ENCODE peak calls at places on chromosomes 13 and 19, in six cellular contexts. E is kidney epithelial cell; G is ELF-1; Q is foreskin keratinocyte; M is fibroblast of the conjunctiva; V is CD8-positive, alpha-beta memory T cell. D is an unnamed sample.

GRCh38 chr13:83215627-83216026 is 666.6 kb downstream of the SLITRK1 start:
- DNase-seq in E (no peak), G (no peak), Q (peak), M (peak), V (no peak), D (no peak)

GRCh38 chr19:17966497-17967257 is at the start of gene KCNN1:
- DNase-seq in E (no peak), G (no peak), Q (no peak), M (no peak), V (no peak), D (no peak)

GRCh38 chr19:18373892-18374629 is 11.9 kb upstream of the GDF15 start:
- DNase-seq in E (peak), G (peak), Q (peak), M (peak), V (no peak), D (peak)

GRCh38 chr19:13723206-13723605 is 41.1 kb upstream of the MRI1 start:
- DNase-seq in E (no peak), G (no peak), Q (peak), M (no peak), V (no peak), D (no peak)

GRCh38 chr13:76036176-76036575 is 400.0 kb downstream of the LMO7 start:
- DNase-seq in E (no peak), G (no peak), Q (no peak), M (no peak), V (no peak), D (no peak)

GRCh38 chr19:46446021-46446420 is 17.3 kb upstream of the PNMA8C start:
- DNase-seq in E (no peak), G (no peak), Q (no peak), M (no peak), V (no peak), D (no peak)

GRCh38 chr13:76053181-76053580 is 417.1 kb downstream of the LMO7 start:
- DNase-seq in E (no peak), G (no peak), Q (peak), M (no peak), V (no peak), D (no peak)

GRCh38 chr19:2270157-2270571 is 11.8 kb downstream of the PEAK3 start:
- DNase-seq in E (no peak), G (no peak), Q (no peak), M (no peak), V (no peak), D (no peak)

GRCh38 chr19:3530389-3530788 is 8.6 kb upstream of the TEKTIP1 start:
- DNase-seq in E (no peak), G (no peak), Q (no peak), M (no peak), V (no peak), D (no peak)

GRCh38 chr19:51693819-51694218 is 689 bp downstream of the SPACA6 start:
- DNase-seq in E (no peak), G (no peak), Q (no peak), M (no peak), V (no peak), D (no peak)

GRCh38 chr19:55459950-55460657 is 1.3 kb downstream of the ISOC2 start:
- DNase-seq in E (no peak), G (no peak), Q (no peak), M (no peak), V (no peak), D (no peak)

GRCh38 chr19:30679789-30680188 is 307.6 kb downstream of the ZNF536 start:
- DNase-seq in E (no peak), G (no peak), Q (no peak), M (no peak), V (no peak), D (no peak)

GRCh38 chr13:43307921-43308433 is 284.6 kb downstream of the DNAJC15 start:
- DNase-seq in E (peak), G (no peak), Q (peak), M (peak), V (no peak), D (peak)

GRCh38 chr19:53254451-53255341 is at the start of gene ZNF677:
- DNase-seq in E (peak), G (peak), Q (peak), M (peak), V (peak), D (no peak)

GRCh38 chr19:36876993-36877938 is 26.6 kb downstream of the ZNF345 start:
- DNase-seq in E (no peak), G (peak), Q (no peak), M (no peak), V (no peak), D (no peak)

GRCh38 chr13:95754069-95754468 is 77.1 kb downstream of the DNAJC3 start:
- DNase-seq in E (no peak), G (no peak), Q (peak), M (no peak), V (no peak), D (no peak)

GRCh38 chr19:47350599-47350998 is 1.5 kb downstream of the DHX34 start:
- DNase-seq in E (no peak), G (no peak), Q (no peak), M (no peak), V (no peak), D (no peak)

GRCh38 chr19:19304186-19304975 is 15.9 kb downstream of the SUGP1 start:
- DNase-seq in E (no peak), G (no peak), Q (no peak), M (no peak), V (no peak), D (no peak)

GRCh38 chr19:23436318-23436717 is 41.0 kb upstream of the ZNF91 start:
- DNase-seq in E (no peak), G (peak), Q (no peak), M (no peak), V (no peak), D (no peak)

GRCh38 chr13:49858183-49858856 is 65.8 kb upstream of the KPNA3 start:
- DNase-seq in E (peak), G (peak), Q (peak), M (peak), V (no peak), D (peak)

GRCh38 chr19:47187023-47187655 is 43.9 kb downstream of the BBC3 start:
- DNase-seq in E (no peak), G (no peak), Q (no peak), M (no peak), V (no peak), D (no peak)

GRCh38 chr19:48152552-48152951 is 17.6 kb downstream of the LIG1 start:
- DNase-seq in E (no peak), G (peak), Q (peak), M (peak), V (peak), D (no peak)

GRCh38 chr13:40665061-40665753 is 1.2 kb downstream of the FOXO1 start:
- DNase-seq in E (no peak), G (peak), Q (peak), M (no peak), V (peak), D (no peak)

D was measured in epithelial cell of proximal tubule.